ENCODE peak calls at places on chromosomes 7 and 10, in six cellular contexts. One of them, this sample, is unnamed.

GRCh38 chr10:27446091-27446918 is 57.8 kb upstream of the RAB18 start:
- DNase-seq in activated T-helper 1 cell treated with Interleukin-2 at 50 U/mL for 16 hours: no peak
- DNase-seq in Daoy: no peak
- DNase-seq in activated naive CD4-positive, alpha-beta T cell treated with anti-CD3 and anti-CD28 coated beads for 36 hours: no peak
- DNase-seq in stimulated activated CD4-positive, alpha-beta T cell treated with anti-CD3 and anti-CD28 coated beads, Interleukin-2, amount 100 ng/mL, for 24 hours: no peak
- DNase-seq in hypothalamus: no peak
- DNase-seq in this sample: no peak

GRCh38 chr10:132165416-132165980 is 21.2 kb upstream of the DPYSL4 start:
- DNase-seq in activated T-helper 1 cell treated with Interleukin-2 at 50 U/mL for 16 hours: no peak
- DNase-seq in Daoy: no peak
- DNase-seq in activated naive CD4-positive, alpha-beta T cell treated with anti-CD3 and anti-CD28 coated beads for 36 hours: no peak
- DNase-seq in stimulated activated CD4-positive, alpha-beta T cell treated with anti-CD3 and anti-CD28 coated beads, Interleukin-2, amount 100 ng/mL, for 24 hours: no peak
- DNase-seq in hypothalamus: no peak
- DNase-seq in this sample: no peak

GRCh38 chr7:7772385-7772784 is 54.0 kb upstream of the RPA3 start:
- DNase-seq in activated T-helper 1 cell treated with Interleukin-2 at 50 U/mL for 16 hours: no peak
- DNase-seq in Daoy: peak
- DNase-seq in activated naive CD4-positive, alpha-beta T cell treated with anti-CD3 and anti-CD28 coated beads for 36 hours: peak
- DNase-seq in stimulated activated CD4-positive, alpha-beta T cell treated with anti-CD3 and anti-CD28 coated beads, Interleukin-2, amount 100 ng/mL, for 24 hours: peak
- DNase-seq in hypothalamus: no peak
- DNase-seq in this sample: no peak

GRCh38 chr7:27462575-27463270 is 200.0 kb downstream of the HIBADH start:
- DNase-seq in activated T-helper 1 cell treated with Interleukin-2 at 50 U/mL for 16 hours: no peak
- DNase-seq in Daoy: peak
- DNase-seq in activated naive CD4-positive, alpha-beta T cell treated with anti-CD3 and anti-CD28 coated beads for 36 hours: no peak
- DNase-seq in stimulated activated CD4-positive, alpha-beta T cell treated with anti-CD3 and anti-CD28 coated beads, Interleukin-2, amount 100 ng/mL, for 24 hours: no peak
- DNase-seq in hypothalamus: no peak
- DNase-seq in this sample: no peak

GRCh38 chr7:142873281-142873784 is 12.2 kb downstream of the TRPV6 start:
- DNase-seq in activated T-helper 1 cell treated with Interleukin-2 at 50 U/mL for 16 hours: no peak
- DNase-seq in Daoy: peak
- DNase-seq in activated naive CD4-positive, alpha-beta T cell treated with anti-CD3 and anti-CD28 coated beads for 36 hours: peak
- DNase-seq in stimulated activated CD4-positive, alpha-beta T cell treated with anti-CD3 and anti-CD28 coated beads, Interleukin-2, amount 100 ng/mL, for 24 hours: peak
- DNase-seq in hypothalamus: no peak
- DNase-seq in this sample: no peak

GRCh38 chr10:114310346-114310745 is 71.3 kb downstream of the VWA2 start:
- DNase-seq in activated T-helper 1 cell treated with Interleukin-2 at 50 U/mL for 16 hours: no peak
- DNase-seq in Daoy: no peak
- DNase-seq in activated naive CD4-positive, alpha-beta T cell treated with anti-CD3 and anti-CD28 coated beads for 36 hours: no peak
- DNase-seq in stimulated activated CD4-positive, alpha-beta T cell treated with anti-CD3 and anti-CD28 coated beads, Interleukin-2, amount 100 ng/mL, for 24 hours: no peak
- DNase-seq in hypothalamus: no peak
- DNase-seq in this sample: no peak

GRCh38 chr7:5689118-5689517 is 92.3 kb downstream of the RNF216 start:
- DNase-seq in activated T-helper 1 cell treated with Interleukin-2 at 50 U/mL for 16 hours: peak
- DNase-seq in Daoy: no peak
- DNase-seq in activated naive CD4-positive, alpha-beta T cell treated with anti-CD3 and anti-CD28 coated beads for 36 hours: peak
- DNase-seq in stimulated activated CD4-positive, alpha-beta T cell treated with anti-CD3 and anti-CD28 coated beads, Interleukin-2, amount 100 ng/mL, for 24 hours: peak
- DNase-seq in hypothalamus: no peak
- DNase-seq in this sample: no peak

GRCh38 chr10:17123062-17123661 is 6.4 kb downstream of the CUBN start:
- DNase-seq in activated T-helper 1 cell treated with Interleukin-2 at 50 U/mL for 16 hours: no peak
- DNase-seq in Daoy: peak
- DNase-seq in activated naive CD4-positive, alpha-beta T cell treated with anti-CD3 and anti-CD28 coated beads for 36 hours: no peak
- DNase-seq in stimulated activated CD4-positive, alpha-beta T cell treated with anti-CD3 and anti-CD28 coated beads, Interleukin-2, amount 100 ng/mL, for 24 hours: no peak
- DNase-seq in hypothalamus: no peak
- DNase-seq in this sample: no peak

GRCh38 chr10:49690673-49691356 is 11.4 kb downstream of the C10orf53 start:
- DNase-seq in activated T-helper 1 cell treated with Interleukin-2 at 50 U/mL for 16 hours: no peak
- DNase-seq in Daoy: no peak
- DNase-seq in activated naive CD4-positive, alpha-beta T cell treated with anti-CD3 and anti-CD28 coated beads for 36 hours: no peak
- DNase-seq in stimulated activated CD4-positive, alpha-beta T cell treated with anti-CD3 and anti-CD28 coated beads, Interleukin-2, amount 100 ng/mL, for 24 hours: no peak
- DNase-seq in hypothalamus: no peak
- DNase-seq in this sample: no peak

GRCh38 chr7:34603711-34604444 is 54.1 kb upstream of the NPSR1 start:
- DNase-seq in activated T-helper 1 cell treated with Interleukin-2 at 50 U/mL for 16 hours: no peak
- DNase-seq in Daoy: no peak
- DNase-seq in activated naive CD4-positive, alpha-beta T cell treated with anti-CD3 and anti-CD28 coated beads for 36 hours: no peak
- DNase-seq in stimulated activated CD4-positive, alpha-beta T cell treated with anti-CD3 and anti-CD28 coated beads, Interleukin-2, amount 100 ng/mL, for 24 hours: no peak
- DNase-seq in hypothalamus: no peak
- DNase-seq in this sample: no peak

GRCh38 chr10:124573726-124574455 is 112.3 kb downstream of the LHPP start:
- DNase-seq in activated T-helper 1 cell treated with Interleukin-2 at 50 U/mL for 16 hours: no peak
- DNase-seq in Daoy: no peak
- DNase-seq in activated naive CD4-positive, alpha-beta T cell treated with anti-CD3 and anti-CD28 coated beads for 36 hours: no peak
- DNase-seq in stimulated activated CD4-positive, alpha-beta T cell treated with anti-CD3 and anti-CD28 coated beads, Interleukin-2, amount 100 ng/mL, for 24 hours: no peak
- DNase-seq in hypothalamus: no peak
- DNase-seq in this sample: no peak

GRCh38 chr10:5090551-5090950 is 3.7 kb upstream of the AKR1C3 start:
- DNase-seq in activated T-helper 1 cell treated with Interleukin-2 at 50 U/mL for 16 hours: no peak
- DNase-seq in Daoy: no peak
- DNase-seq in activated naive CD4-positive, alpha-beta T cell treated with anti-CD3 and anti-CD28 coated beads for 36 hours: no peak
- DNase-seq in stimulated activated CD4-positive, alpha-beta T cell treated with anti-CD3 and anti-CD28 coated beads, Interleukin-2, amount 100 ng/mL, for 24 hours: no peak
- DNase-seq in hypothalamus: no peak
- DNase-seq in this sample: no peak

GRCh38 chr7:17401806-17402627 is 103.6 kb downstream of the AHR start:
- DNase-seq in activated T-helper 1 cell treated with Interleukin-2 at 50 U/mL for 16 hours: no peak
- DNase-seq in Daoy: no peak
- DNase-seq in activated naive CD4-positive, alpha-beta T cell treated with anti-CD3 and anti-CD28 coated beads for 36 hours: no peak
- DNase-seq in stimulated activated CD4-positive, alpha-beta T cell treated with anti-CD3 and anti-CD28 coated beads, Interleukin-2, amount 100 ng/mL, for 24 hours: no peak
- DNase-seq in hypothalamus: no peak
- DNase-seq in this sample: no peak

GRCh38 chr7:108239501-108240225 is 109.5 kb upstream of the LAMB4 start:
- DNase-seq in activated T-helper 1 cell treated with Interleukin-2 at 50 U/mL for 16 hours: no peak
- DNase-seq in Daoy: no peak
- DNase-seq in activated naive CD4-positive, alpha-beta T cell treated with anti-CD3 and anti-CD28 coated beads for 36 hours: no peak
- DNase-seq in stimulated activated CD4-positive, alpha-beta T cell treated with anti-CD3 and anti-CD28 coated beads, Interleukin-2, amount 100 ng/mL, for 24 hours: no peak
- DNase-seq in hypothalamus: no peak
- DNase-seq in this sample: no peak

GRCh38 chr10:124146491-124146890 is 53.1 kb upstream of the CHST15 start:
- DNase-seq in activated T-helper 1 cell treated with Interleukin-2 at 50 U/mL for 16 hours: no peak
- DNase-seq in Daoy: no peak
- DNase-seq in activated naive CD4-positive, alpha-beta T cell treated with anti-CD3 and anti-CD28 coated beads for 36 hours: no peak
- DNase-seq in stimulated activated CD4-positive, alpha-beta T cell treated with anti-CD3 and anti-CD28 coated beads, Interleukin-2, amount 100 ng/mL, for 24 hours: no peak
- DNase-seq in hypothalamus: no peak
- DNase-seq in this sample: no peak

GRCh38 chr10:16789765-16790164 is 27.5 kb downstream of the RSU1 start:
- DNase-seq in activated T-helper 1 cell treated with Interleukin-2 at 50 U/mL for 16 hours: no peak
- DNase-seq in Daoy: no peak
- DNase-seq in activated naive CD4-positive, alpha-beta T cell treated with anti-CD3 and anti-CD28 coated beads for 36 hours: no peak
- DNase-seq in stimulated activated CD4-positive, alpha-beta T cell treated with anti-CD3 and anti-CD28 coated beads, Interleukin-2, amount 100 ng/mL, for 24 hours: no peak
- DNase-seq in hypothalamus: no peak
- DNase-seq in this sample: no peak

GRCh38 chr10:30062090-30062489 is 2.7 kb upstream of the JCAD start:
- DNase-seq in activated T-helper 1 cell treated with Interleukin-2 at 50 U/mL for 16 hours: no peak
- DNase-seq in Daoy: peak
- DNase-seq in activated naive CD4-positive, alpha-beta T cell treated with anti-CD3 and anti-CD28 coated beads for 36 hours: no peak
- DNase-seq in stimulated activated CD4-positive, alpha-beta T cell treated with anti-CD3 and anti-CD28 coated beads, Interleukin-2, amount 100 ng/mL, for 24 hours: no peak
- DNase-seq in hypothalamus: no peak
- DNase-seq in this sample: no peak

GRCh38 chr7:39589323-39590111 is 23.3 kb downstream of the YAE1 start:
- DNase-seq in activated T-helper 1 cell treated with Interleukin-2 at 50 U/mL for 16 hours: peak
- DNase-seq in Daoy: peak
- DNase-seq in activated naive CD4-positive, alpha-beta T cell treated with anti-CD3 and anti-CD28 coated beads for 36 hours: peak
- DNase-seq in stimulated activated CD4-positive, alpha-beta T cell treated with anti-CD3 and anti-CD28 coated beads, Interleukin-2, amount 100 ng/mL, for 24 hours: peak
- DNase-seq in hypothalamus: no peak
- DNase-seq in this sample: no peak

GRCh38 chr10:46227571-46228075 is 59.2 kb upstream of the ANTXRL start:
- DNase-seq in activated T-helper 1 cell treated with Interleukin-2 at 50 U/mL for 16 hours: no peak
- DNase-seq in Daoy: no peak
- DNase-seq in activated naive CD4-positive, alpha-beta T cell treated with anti-CD3 and anti-CD28 coated beads for 36 hours: no peak
- DNase-seq in stimulated activated CD4-positive, alpha-beta T cell treated with anti-CD3 and anti-CD28 coated beads, Interleukin-2, amount 100 ng/mL, for 24 hours: no peak
- DNase-seq in hypothalamus: no peak
- DNase-seq in this sample: no peak

GRCh38 chr7:148537435-148537834 is 53.1 kb upstream of the C7orf33 start:
- DNase-seq in activated T-helper 1 cell treated with Interleukin-2 at 50 U/mL for 16 hours: no peak
- DNase-seq in Daoy: no peak
- DNase-seq in activated naive CD4-positive, alpha-beta T cell treated with anti-CD3 and anti-CD28 coated beads for 36 hours: no peak
- DNase-seq in stimulated activated CD4-positive, alpha-beta T cell treated with anti-CD3 and anti-CD28 coated beads, Interleukin-2, amount 100 ng/mL, for 24 hours: no peak
- DNase-seq in hypothalamus: no peak
- DNase-seq in this sample: no peak

GRCh38 chr10:100993986-100994708 is 5.5 kb upstream of the LZTS2 start:
- DNase-seq in activated T-helper 1 cell treated with Interleukin-2 at 50 U/mL for 16 hours: no peak
- DNase-seq in Daoy: no peak
- DNase-seq in activated naive CD4-positive, alpha-beta T cell treated with anti-CD3 and anti-CD28 coated beads for 36 hours: no peak
- DNase-seq in stimulated activated CD4-positive, alpha-beta T cell treated with anti-CD3 and anti-CD28 coated beads, Interleukin-2, amount 100 ng/mL, for 24 hours: no peak
- DNase-seq in hypothalamus: no peak
- DNase-seq in this sample: no peak

GRCh38 chr10:60979667-60980104 is 35.7 kb upstream of the RHOBTB1 start:
- DNase-seq in activated T-helper 1 cell treated with Interleukin-2 at 50 U/mL for 16 hours: no peak
- DNase-seq in Daoy: no peak
- DNase-seq in activated naive CD4-positive, alpha-beta T cell treated with anti-CD3 and anti-CD28 coated beads for 36 hours: no peak
- DNase-seq in stimulated activated CD4-positive, alpha-beta T cell treated with anti-CD3 and anti-CD28 coated beads, Interleukin-2, amount 100 ng/mL, for 24 hours: no peak
- DNase-seq in hypothalamus: no peak
- DNase-seq in this sample: no peak

GRCh38 chr10:99325261-99325660 is 3.9 kb upstream of the CNNM1 start:
- DNase-seq in activated T-helper 1 cell treated with Interleukin-2 at 50 U/mL for 16 hours: no peak
- DNase-seq in Daoy: no peak
- DNase-seq in activated naive CD4-positive, alpha-beta T cell treated with anti-CD3 and anti-CD28 coated beads for 36 hours: no peak
- DNase-seq in stimulated activated CD4-positive, alpha-beta T cell treated with anti-CD3 and anti-CD28 coated beads, Interleukin-2, amount 100 ng/mL, for 24 hours: no peak
- DNase-seq in hypothalamus: no peak
- DNase-seq in this sample: no peak

This sample was measured in upper lobe of left lung.